ENCODE peak calls at places on chromosomes 6 and 20, in six cellular contexts. C is endodermal cell, Q is AG09309, T is choroid plexus epithelial cell, H is tibial artery, B is lower leg skin. N is an unnamed sample.

GRCh38 chr6:76771076-76771634 is 692.1 kb downstream of the HTR1B start:
- DNase-seq in C (no peak), Q (no peak), T (no peak), H (no peak), B (no peak), N (no peak)

GRCh38 chr20:21322921-21323321 is 19.8 kb downstream of the XRN2 start:
- DNase-seq in C (peak), Q (no peak), T (peak), H (no peak), B (no peak), N (no peak)

GRCh38 chr6:75422024-75422639 is 71.5 kb downstream of the FILIP1 start:
- DNase-seq in C (no peak), Q (no peak), T (peak), H (no peak), B (no peak), N (no peak)

GRCh38 chr6:45455408-45455807 is 77.7 kb upstream of the SUPT3H start:
- DNase-seq in C (no peak), Q (no peak), T (no peak), H (no peak), B (no peak), N (no peak)

GRCh38 chr20:43544501-43544900 is 14.3 kb upstream of the SGK2 start:
- DNase-seq in C (no peak), Q (no peak), T (no peak), H (peak), B (no peak), N (no peak)

GRCh38 chr6:52657870-52658269 is 13.0 kb upstream of the TMEM14A start:
- DNase-seq in C (no peak), Q (no peak), T (no peak), H (no peak), B (no peak), N (no peak)

GRCh38 chr6:135033238-135033637 is 21.4 kb downstream of the HBS1L start:
- DNase-seq in C (no peak), Q (no peak), T (no peak), H (no peak), B (no peak), N (no peak)

GRCh38 chr6:127868338-127868737 is 32.5 kb downstream of the THEMIS start:
- DNase-seq in C (no peak), Q (no peak), T (no peak), H (no peak), B (no peak), N (no peak)

GRCh38 chr6:138524526-138524925 is 25.2 kb upstream of the NHSL1 start:
- DNase-seq in C (no peak), Q (no peak), T (no peak), H (no peak), B (no peak), N (no peak)

GRCh38 chr6:143583542-143584330 is 72.2 kb upstream of the FUCA2 start:
- DNase-seq in C (no peak), Q (no peak), T (peak), H (no peak), B (no peak), N (no peak)

GRCh38 chr20:53489528-53489927 is 104.1 kb downstream of the ZNF217 start:
- DNase-seq in C (no peak), Q (no peak), T (no peak), H (no peak), B (no peak), N (no peak)

GRCh38 chr6:107105511-107106116 is 9.7 kb downstream of the BEND3 start:
- DNase-seq in C (peak), Q (no peak), T (no peak), H (peak), B (no peak), N (no peak)

GRCh38 chr6:3045369-3045768 is 22.9 kb upstream of the RIPK1 start:
- DNase-seq in C (no peak), Q (no peak), T (no peak), H (no peak), B (no peak), N (no peak)

GRCh38 chr20:42190084-42190483 is 571.9 kb upstream of the CHD6 start:
- DNase-seq in C (no peak), Q (no peak), T (no peak), H (no peak), B (no peak), N (no peak)

GRCh38 chr6:22401206-22401605 is 104.4 kb upstream of the PRL start:
- DNase-seq in C (no peak), Q (no peak), T (no peak), H (no peak), B (no peak), N (no peak)

GRCh38 chr6:22081709-22082108 is 215.1 kb downstream of the PRL start:
- DNase-seq in C (no peak), Q (no peak), T (no peak), H (no peak), B (no peak), N (no peak)

GRCh38 chr6:169839493-169839892 is 88.1 kb downstream of the ERMARD start:
- DNase-seq in C (peak), Q (no peak), T (no peak), H (peak), B (no peak), N (no peak)

GRCh38 chr20:54056762-54057639 is 13.4 kb downstream of the BCAS1 start:
- DNase-seq in C (no peak), Q (no peak), T (peak), H (no peak), B (no peak), N (no peak)

GRCh38 chr6:147156799-147157382 is 47.3 kb upstream of the STXBP5 start:
- DNase-seq in C (no peak), Q (no peak), T (peak), H (no peak), B (no peak), N (no peak)

DNA sequence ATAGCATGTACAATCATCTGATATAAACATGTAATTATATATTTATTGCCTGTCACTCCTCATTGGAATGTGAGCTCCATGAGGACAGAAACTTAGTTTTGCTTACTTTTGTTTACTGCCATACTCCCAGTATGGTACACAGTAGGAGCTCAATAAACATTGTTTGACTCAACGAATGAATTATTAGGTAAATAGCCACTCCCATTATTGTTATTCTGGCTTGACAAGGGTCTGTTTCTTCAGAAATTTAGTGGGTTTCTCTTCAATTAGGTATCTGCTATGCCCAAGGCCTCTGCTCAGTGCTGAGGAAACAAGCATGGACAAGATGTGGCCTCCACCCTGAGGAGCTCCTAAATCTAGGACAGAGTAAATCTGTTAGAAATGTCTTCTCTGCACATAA is 6.3 kb downstream of the BCL2L1 start:
- DNase-seq in C (no peak), Q (no peak), T (no peak), H (no peak), B (no peak), N (no peak)
- H3K4me3 ChIP-seq in C (peak), Q (no peak), T (no peak), H (peak), B (no peak), N (peak)

DNA sequence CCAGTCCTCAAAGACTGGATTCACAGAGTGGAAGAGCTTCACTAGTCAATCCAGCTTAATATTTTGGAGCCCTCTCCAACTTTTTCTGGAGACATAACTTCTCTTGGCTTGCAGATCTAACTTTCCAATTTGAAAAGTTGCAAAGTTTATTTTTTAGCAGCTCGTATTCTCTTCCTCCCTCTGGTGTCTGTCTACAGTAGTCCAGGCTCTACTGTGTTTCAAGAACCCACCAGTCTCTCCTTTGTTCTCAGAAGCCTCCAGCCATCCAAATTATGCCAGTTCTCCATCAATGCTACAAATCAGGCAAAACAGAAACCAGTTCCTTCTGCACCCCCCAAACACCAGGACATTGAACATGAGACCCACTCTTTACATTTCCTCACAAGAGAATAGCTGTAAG is 376.1 kb upstream of the OPRM1 start:
- DNase-seq in C (no peak), Q (no peak), T (peak), H (no peak), B (no peak), N (no peak)
- TF ChIP-seq CTCF in C (peak), Q (no peak), T (peak), H (no peak), B (no peak), N (no peak)

GRCh38 chr20:62603021-62603906 is 39.0 kb upstream of the SLCO4A1 start:
- DNase-seq in C (no peak), Q (no peak), T (no peak), H (peak), B (peak), N (no peak)
- H3K4me3 ChIP-seq in C (no peak), Q (no peak), T (no peak), H (no peak), B (no peak), N (no peak)

DNA sequence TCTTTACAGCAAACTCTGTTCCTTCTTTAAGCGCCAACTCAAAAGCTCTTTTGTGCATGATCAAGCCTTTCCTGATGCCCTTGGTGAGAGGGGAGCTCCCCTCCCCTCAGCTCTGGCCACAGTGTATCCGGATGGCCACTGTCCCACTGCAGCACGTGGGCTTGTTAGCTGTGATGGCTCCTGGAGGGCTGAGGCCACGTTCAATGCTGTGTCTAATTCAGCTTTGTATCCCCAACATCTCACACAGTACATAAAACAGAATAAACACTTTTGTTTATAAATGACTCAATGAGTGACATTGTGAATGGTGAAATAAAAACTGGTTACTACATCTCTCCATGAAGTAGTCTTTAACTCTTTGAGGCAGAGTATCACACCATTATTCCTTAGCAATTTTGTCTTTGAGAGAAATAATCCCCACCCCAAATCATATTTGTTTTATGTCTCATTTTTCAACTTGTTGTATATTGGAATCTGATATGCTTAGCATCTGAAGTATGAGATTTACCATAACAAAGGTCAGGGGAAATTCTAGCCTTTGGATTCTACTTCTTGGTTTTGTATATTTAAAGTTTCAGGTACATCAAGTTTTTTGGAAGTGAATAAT is 44.5 kb downstream of the EDN1 start:
- DNase-seq in C (no peak), Q (no peak), T (no peak), H (no peak), B (no peak), N (no peak)
- TF ChIP-seq CTCF in C (no peak), Q (no peak), T (no peak), H (no peak), B (no peak), N (no peak)

DNA sequence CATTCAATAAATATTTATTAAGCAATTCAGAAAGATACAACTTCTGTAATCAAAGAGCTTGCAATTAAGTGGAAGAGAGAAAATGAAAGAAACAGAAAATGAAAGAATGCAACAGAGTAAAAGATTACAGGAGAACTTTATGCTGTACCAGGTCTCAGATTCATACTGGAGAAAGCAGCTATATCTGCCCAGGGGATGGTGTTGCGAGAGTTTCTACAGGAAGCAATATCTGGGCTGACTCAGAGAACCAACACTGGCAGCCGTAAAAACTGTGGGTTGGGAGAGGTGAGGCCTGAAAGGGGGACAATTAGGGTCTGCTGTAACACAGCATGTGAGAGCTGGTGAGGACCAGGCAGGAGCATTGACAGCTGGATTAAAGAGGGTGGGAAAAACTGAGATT is 256.7 kb upstream of the TCF21 start:
- DNase-seq in C (peak), Q (no peak), T (peak), H (no peak), B (no peak), N (no peak)
- H3K4me3 ChIP-seq in C (no peak), Q (no peak), T (no peak), H (no peak), B (no peak), N (no peak)

GRCh38 chr20:4571759-4572531 is 149.8 kb upstream of the PRND start:
- DNase-seq in C (no peak), Q (no peak), T (no peak), H (no peak), B (no peak), N (no peak)

GRCh38 chr20:4567172-4567571 is 154.5 kb upstream of the PRND start:
- DNase-seq in C (no peak), Q (no peak), T (no peak), H (no peak), B (no peak), N (no peak)

GRCh38 chr20:4568560-4568959 is 153.1 kb upstream of the PRND start:
- DNase-seq in C (no peak), Q (no peak), T (no peak), H (no peak), B (no peak), N (no peak)

GRCh38 chr20:4569882-4570281 is 151.8 kb upstream of the PRND start:
- DNase-seq in C (no peak), Q (no peak), T (no peak), H (no peak), B (no peak), N (no peak)

GRCh38 chr20:4569092-4569491 is 152.6 kb upstream of the PRND start:
- DNase-seq in C (peak), Q (no peak), T (no peak), H (no peak), B (no peak), N (no peak)
- TF ChIP-seq CTCF in C (peak), Q (no peak), T (peak), H (no peak), B (no peak), N (peak)

DNA sequence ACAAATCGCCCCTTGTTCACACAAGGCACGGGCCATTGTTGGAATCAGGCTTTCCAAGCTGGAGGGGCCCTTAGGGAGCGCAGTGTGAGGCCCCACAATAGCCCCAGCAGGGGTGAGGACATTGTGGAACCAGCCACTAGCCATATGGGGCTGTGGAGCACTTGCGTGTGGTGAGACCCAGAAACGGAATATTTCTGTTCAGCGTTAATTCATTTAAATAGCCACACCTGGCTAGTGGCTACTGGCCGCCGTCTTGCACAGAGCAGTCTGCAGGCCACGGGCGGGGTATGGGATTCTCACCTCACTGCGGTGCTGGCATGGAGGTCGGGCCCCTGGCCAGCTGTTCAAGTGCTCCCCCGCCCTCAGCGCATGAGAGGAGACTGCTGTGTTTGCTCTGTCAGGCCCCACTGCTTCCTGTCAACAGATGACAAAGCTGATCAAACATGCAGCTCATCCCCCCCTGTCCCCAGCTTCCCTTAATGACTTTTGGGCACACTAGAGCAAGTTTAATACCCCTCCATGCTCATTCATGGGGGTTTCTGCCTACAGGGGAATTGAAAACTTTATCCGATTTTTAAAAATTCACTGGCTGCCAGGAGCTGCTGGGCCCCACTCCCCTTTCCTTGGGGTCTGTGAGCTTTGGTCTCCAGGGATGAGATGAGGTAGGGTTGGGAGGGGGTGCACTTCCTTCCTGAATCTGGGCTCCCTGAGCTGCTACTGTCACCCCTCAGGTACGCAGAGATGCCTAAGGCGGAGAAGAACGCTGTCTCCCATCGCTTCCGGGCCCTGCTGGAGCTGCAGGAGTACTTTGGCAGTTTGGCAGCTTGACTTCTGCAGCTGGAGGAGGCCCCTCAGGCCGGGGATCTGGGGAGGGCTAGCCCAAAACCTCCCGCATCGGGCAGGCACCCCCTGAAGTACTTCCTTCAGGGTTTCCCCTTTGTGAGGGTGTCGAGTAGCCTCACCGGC is 13.6 kb downstream of the ITPA start:
- DNase-seq in C (no peak), Q (no peak), T (no peak), H (no peak), B (no peak), N (no peak)
- H3K4me3 ChIP-seq in C (no peak), Q (no peak), T (no peak), H (no peak), B (no peak), N (no peak)

GRCh38 chr20:63100401-63100925 is 93.7 kb upstream of the BHLHE23 start:
- DNase-seq in C (no peak), Q (no peak), T (no peak), H (peak), B (no peak), N (no peak)

GRCh38 chr20:63100926-63101699 is 94.3 kb upstream of the BHLHE23 start:
- DNase-seq in C (peak), Q (no peak), T (no peak), H (peak), B (no peak), N (no peak)

GRCh38 chr20:63097336-63097831 is 90.6 kb upstream of the BHLHE23 start:
- DNase-seq in C (no peak), Q (no peak), T (no peak), H (peak), B (no peak), N (no peak)

GRCh38 chr20:63098195-63098810 is 91.5 kb upstream of the BHLHE23 start:
- DNase-seq in C (peak), Q (no peak), T (no peak), H (peak), B (no peak), N (no peak)

DNA sequence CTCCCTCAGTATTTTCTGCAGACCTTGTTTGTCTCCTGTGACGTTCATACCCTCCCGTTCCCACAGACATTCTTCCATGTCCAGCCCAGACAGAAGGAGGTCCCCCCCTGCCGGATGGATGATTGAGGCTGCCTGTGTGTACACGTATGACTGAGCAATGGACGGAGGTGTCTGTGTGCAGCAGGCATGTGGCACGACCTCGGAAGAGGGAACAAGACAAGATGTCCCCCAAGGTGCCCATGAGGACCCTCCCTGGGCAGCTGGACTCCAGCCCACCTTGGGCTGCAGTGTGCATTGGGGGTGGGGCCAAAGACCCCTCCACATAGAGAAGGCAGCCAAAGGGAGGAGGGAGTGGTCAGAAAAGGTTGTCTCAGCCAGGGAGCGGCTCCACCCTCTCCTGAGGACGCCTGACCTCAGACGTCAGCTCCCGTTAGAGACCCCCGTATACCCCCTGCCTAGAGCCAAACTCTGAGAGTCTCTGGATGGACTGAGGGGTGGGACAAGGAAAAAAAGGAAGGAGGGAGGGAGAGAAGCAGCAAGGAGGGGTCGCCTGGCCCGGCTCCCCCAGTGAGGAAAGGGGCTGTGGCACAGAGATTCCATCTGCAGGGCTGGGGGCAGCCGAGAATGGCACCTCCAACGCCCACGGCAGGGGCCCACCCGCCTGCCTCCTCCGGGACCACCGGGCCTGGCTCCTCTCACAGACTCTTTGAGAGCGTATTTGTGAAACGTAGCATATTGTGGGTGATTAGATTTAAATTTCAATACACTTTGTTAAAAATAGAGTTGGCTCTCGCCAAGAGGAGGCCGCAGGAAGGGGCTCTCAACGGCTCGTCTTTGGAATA is 92.9 kb upstream of the BHLHE23 start:
- DNase-seq in C (peak), Q (no peak), T (no peak), H (peak), B (no peak), N (no peak)
- TF ChIP-seq CTCF in C (no peak), Q (no peak), T (no peak), H (no peak), B (no peak), N (no peak)

DNA sequence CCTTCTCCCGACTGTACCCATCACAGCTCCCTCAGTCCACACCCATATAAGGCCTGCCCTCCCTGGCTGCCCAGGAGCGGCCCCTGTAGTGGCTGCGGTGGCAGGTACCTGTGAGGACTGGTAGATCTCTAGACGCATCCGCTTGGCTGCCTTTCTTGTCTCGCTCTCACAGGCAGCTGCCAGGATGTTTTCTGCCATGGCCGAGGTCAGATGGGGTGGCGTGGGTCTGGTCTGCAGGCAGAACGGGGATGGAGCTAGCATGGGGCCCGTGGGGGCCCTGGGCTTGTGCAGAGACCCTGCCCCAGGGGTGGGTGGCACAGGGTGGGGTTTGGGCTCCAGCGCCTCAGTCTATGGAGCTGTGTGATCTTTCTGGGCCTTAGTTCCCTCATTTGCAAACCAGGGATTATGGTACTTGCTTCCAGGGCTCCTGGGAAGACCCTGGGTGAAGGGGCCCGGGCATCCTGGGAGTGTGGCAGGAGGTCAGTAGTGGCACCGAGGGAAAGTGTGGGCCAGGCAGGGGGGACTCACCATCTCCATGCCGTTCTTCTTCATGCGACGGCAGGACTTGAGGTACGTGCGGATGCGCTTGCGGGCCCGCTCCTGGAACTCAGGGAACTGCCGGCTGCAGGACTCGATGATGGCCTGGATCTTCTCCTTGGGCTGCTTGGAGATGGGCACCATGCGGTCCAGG is 94.8 kb downstream of the ASXL1 start:
- DNase-seq in C (no peak), Q (no peak), T (no peak), H (no peak), B (no peak), N (no peak)
- H3K4me3 ChIP-seq in C (no peak), Q (no peak), T (no peak), H (no peak), B (no peak), N (no peak)

N was measured in GM12864.